ENCODE peak calls at places on chromosomes 1 and 21, in four cellular contexts. K, B, C and E are unnamed samples.

GRCh38 chr1:9181176-9181906 is 52.4 kb upstream of the GPR157 start:
- DNase-seq in K (peak), C (peak), B (peak), E (no peak)

GRCh38 chr1:244102471-244102870 is 51.4 kb downstream of the ZBTB18 start:
- DNase-seq in B (no peak), K (no peak), C (no peak), E (no peak)

GRCh38 chr1:189697113-189697512 is 780.6 kb downstream of the BRINP3 start:
- DNase-seq in K (no peak), B (no peak), C (no peak), E (no peak)

GRCh38 chr21:43820466-43820865 is 31.1 kb downstream of the RRP1 start:
- DNase-seq in K (no peak), C (no peak), B (peak), E (no peak)

GRCh38 chr1:60865146-60865545 is 217.2 kb upstream of the NFIA start:
- DNase-seq in B (no peak), C (no peak), K (no peak), E (no peak)

GRCh38 chr1:206699626-206700025 is 14.9 kb downstream of the MAPKAPK2 start:
- DNase-seq in B (no peak), C (no peak), K (peak), E (no peak)

GRCh38 chr1:9397984-9398526 is 105.4 kb downstream of the SPSB1 start:
- DNase-seq in B (no peak), C (no peak), K (no peak), E (no peak)

GRCh38 chr1:166490437-166490784 is 323.6 kb upstream of the FAM78B start:
- DNase-seq in C (no peak), B (peak), K (no peak), E (no peak)

GRCh38 chr1:50667710-50668356 is 244.6 kb upstream of the DMRTA2 start:
- DNase-seq in B (no peak), C (no peak), K (no peak), E (no peak)

GRCh38 chr1:231231511-231231910 is 9.5 kb upstream of the GNPAT start:
- DNase-seq in C (no peak), B (no peak), K (no peak), E (no peak)

GRCh38 chr1:12407050-12407961 is 177.5 kb downstream of the VPS13D start:
- DNase-seq in B (no peak), C (no peak), K (peak), E (no peak)

GRCh38 chr1:53057134-53057533 is 4.9 kb upstream of the PODN start:
- DNase-seq in K (no peak), C (no peak), B (no peak), E (no peak)

GRCh38 chr1:227728059-227728891 is 6.8 kb downstream of the JMJD4 start:
- DNase-seq in C (peak), B (peak), K (peak), E (peak)

GRCh38 chr1:152251391-152251790 is 27.4 kb upstream of the HRNR start:
- DNase-seq in C (no peak), K (no peak), B (no peak), E (no peak)

GRCh38 chr1:198116469-198116868 is 40.3 kb upstream of the NEK7 start:
- DNase-seq in B (no peak), K (no peak), C (no peak), E (no peak)

GRCh38 chr1:223153177-223154119 is 10.4 kb upstream of the TLR5 start:
- DNase-seq in K (no peak), C (peak), B (no peak), E (no peak)

GRCh38 chr21:31713973-31714740 is 17.8 kb downstream of the SCAF4 start:
- DNase-seq in K (no peak), B (no peak), C (no peak), E (no peak)

GRCh38 chr1:230099435-230099834 is 32.4 kb downstream of the GALNT2 start:
- DNase-seq in C (no peak), B (no peak), K (no peak), E (no peak)

GRCh38 chr1:32540589-32540988 is 1.4 kb downstream of the ZBTB8A start:
- DNase-seq in B (no peak), C (peak), K (no peak), E (no peak)

GRCh38 chr1:62918706-62919105 is 134.8 kb downstream of the ATG4C start:
- DNase-seq in K (no peak), B (no peak), C (no peak), E (no peak)

GRCh38 chr1:55215194-55216021 is at the start of gene USP24:
- DNase-seq in K (peak), C (peak), B (peak), E (peak)

GRCh38 chr1:14894811-14895524 is 258.6 kb upstream of the TMEM51 start:
- DNase-seq in B (peak), K (no peak), C (no peak), E (no peak)
- TF ChIP-seq CTCF in B (no peak), K (no peak), C (no peak), E (no peak)

GRCh38 chr1:176954242-176954641 is 210.3 kb downstream of the ASTN1 start:
- DNase-seq in B (no peak), K (no peak), C (no peak), E (no peak)
- TF ChIP-seq CTCF in B (no peak), K (no peak), C (peak), E (no peak)

DNA sequence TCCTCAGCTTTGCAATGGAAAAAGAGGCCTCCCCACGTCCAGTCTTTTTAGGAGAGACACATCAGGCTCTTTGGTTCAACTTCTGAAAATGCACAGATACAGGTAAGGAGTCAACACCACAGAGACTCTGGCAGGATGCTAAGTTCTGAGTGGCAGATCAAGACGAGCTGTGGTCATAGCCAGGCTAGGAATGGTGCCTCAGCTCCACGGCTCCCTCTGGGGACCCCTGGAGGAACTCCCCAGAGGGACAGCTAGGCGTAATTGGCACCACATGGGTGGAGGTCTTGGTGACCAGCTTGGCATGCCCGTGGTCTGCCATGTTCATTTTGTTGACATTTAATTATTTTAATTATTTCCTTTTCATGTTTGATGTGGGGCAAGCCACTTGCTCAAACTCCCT is 206.1 kb downstream of the KAZN start:
- DNase-seq in C (no peak), B (no peak), K (no peak), E (no peak)
- TF ChIP-seq CTCF in C (peak), B (no peak), K (no peak), E (no peak)

GRCh38 chr1:184037849-184038591 is 492 bp upstream of the COLGALT2 start:
- DNase-seq in B (no peak), C (no peak), K (no peak), E (no peak)

GRCh38 chr1:184034761-184035379 is 2.7 kb downstream of the COLGALT2 start:
- DNase-seq in C (no peak), B (no peak), K (no peak), E (no peak)

GRCh38 chr1:184033711-184034167 is 3.8 kb downstream of the COLGALT2 start:
- DNase-seq in B (no peak), C (no peak), K (no peak), E (no peak)

GRCh38 chr1:184036517-184036949 is 995 bp downstream of the COLGALT2 start:
- DNase-seq in B (peak), C (peak), K (no peak), E (no peak)

GRCh38 chr1:184035719-184036516 is 1.6 kb downstream of the COLGALT2 start:
- DNase-seq in K (no peak), C (no peak), B (no peak), E (no peak)
- TF ChIP-seq CTCF in K (no peak), C (no peak), B (no peak), E (no peak)

GRCh38 chr21:41957991-41958766 is 4.4 kb upstream of the C2CD2 start:
- DNase-seq in B (peak), K (peak), C (peak), E (peak)
- TF ChIP-seq CTCF in B (no peak), K (peak), C (peak), E (no peak)

GRCh38 chr21:29499734-29500343 is 201.1 kb downstream of the BACH1 start:
- DNase-seq in C (no peak), K (no peak), B (no peak), E (no peak)
- TF ChIP-seq CTCF in C (peak), K (no peak), B (no peak), E (no peak)

DNA sequence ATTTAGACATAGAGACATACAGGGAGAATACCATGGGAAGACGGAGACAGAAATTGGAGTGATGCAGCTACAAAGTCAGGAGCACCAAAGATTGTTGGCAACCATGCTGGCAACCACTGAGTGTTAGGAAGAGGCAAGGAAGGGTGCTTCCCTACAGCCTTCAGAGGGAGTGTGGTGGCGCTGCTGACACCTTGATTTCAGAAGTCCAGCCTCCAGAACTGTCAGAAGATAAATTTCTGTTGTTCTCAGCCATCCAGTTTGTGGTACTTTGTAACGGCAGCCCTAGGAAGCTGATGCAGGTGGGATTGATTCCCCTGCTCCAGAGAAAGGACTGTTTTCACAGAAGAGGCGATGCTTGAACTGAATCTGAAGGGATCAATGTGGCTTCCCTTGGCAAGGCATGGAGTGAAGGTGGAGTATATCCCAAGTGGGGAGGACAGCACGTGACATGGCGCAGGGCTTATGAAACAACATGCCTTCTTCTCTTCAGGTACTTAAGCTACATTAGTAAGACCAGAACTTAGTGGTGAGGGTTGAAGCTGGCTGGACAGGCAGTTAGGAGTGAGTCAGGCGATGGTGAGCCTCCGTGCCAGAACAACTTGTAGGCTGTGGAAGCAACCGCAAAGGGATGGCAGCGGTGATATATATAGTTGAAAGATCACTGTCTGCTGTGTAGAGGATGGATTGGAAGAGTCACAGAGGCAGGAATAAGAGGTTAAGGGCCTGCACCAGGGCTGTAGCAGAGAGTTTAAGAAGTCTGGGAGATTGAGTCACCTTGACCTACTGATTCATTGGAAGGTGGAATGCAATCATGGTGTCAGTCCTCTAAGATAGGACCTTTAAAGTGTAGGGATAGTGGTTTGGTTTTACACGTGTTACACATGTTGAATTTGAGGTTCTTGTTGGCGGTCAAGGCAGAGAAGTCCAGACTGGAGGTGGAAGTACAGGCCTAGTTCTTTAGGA is 2.1 kb downstream of the LEPR start:
- DNase-seq in B (no peak), K (no peak), C (no peak), E (no peak)
- TF ChIP-seq CTCF in B (no peak), K (no peak), C (no peak), E (no peak)

DNA sequence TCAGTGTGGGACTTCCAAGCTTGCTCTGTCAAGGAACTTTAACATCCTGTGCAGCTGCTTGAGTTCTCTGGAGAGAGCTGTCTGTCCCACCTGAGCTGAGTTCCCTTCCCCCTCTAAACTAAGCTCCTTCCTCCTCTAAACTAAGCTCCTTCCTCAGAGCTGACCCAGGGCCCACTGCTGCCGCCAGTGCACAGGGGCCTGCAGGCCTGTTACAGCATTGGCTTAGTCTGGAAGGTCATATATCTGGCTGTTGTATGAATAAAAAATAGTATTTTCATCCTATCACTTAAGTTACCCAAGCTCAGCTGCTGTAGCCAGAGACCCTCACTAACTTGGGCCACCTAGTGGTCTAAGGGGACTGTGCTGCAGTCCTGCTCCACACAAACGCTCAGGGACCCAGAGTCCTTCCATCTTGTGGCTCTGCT is 71.1 kb upstream of the GCLM start:
- DNase-seq in C (peak), K (no peak), B (no peak), E (no peak)
- TF ChIP-seq CTCF in C (peak), K (no peak), B (no peak), E (no peak)